ENCODE peak calls at places on chromosome 2, in nine cellular contexts. R is GM12878, J is IMR-90, W is breast epithelium, Y is thyroid gland, O is esophagus squamous epithelium, B is transverse colon, X is spleen, Z is uterus. G is an unnamed sample. For H3K36me3, the result is how much of the 10 kb centered on the place peaks cover.

GRCh38 chr2:24015562-24016375 is 5.9 kb downstream of the MFSD2B start:
- DNase-seq in Y (no peak), X (no peak), J (peak), B (no peak), Z (no peak), W (no peak), R (no peak), O (no peak), G (no peak)

GRCh38 chr2:170815311-170815710 is 1.4 kb upstream of the GAD1 start:
- DNase-seq in O (no peak), Z (no peak), X (no peak), R (no peak), J (no peak), W (no peak), B (no peak), Y (no peak), G (no peak)

GRCh38 chr2:54557211-54557600 is 101.1 kb downstream of the SPTBN1 start:
- DNase-seq in X (no peak), Y (no peak), J (no peak), Z (no peak), R (no peak), B (no peak), O (no peak), W (no peak), G (no peak)

GRCh38 chr2:44801289-44801675 is 140.2 kb upstream of the SIX3 start:
- DNase-seq in O (no peak), B (no peak), J (no peak), W (no peak), X (no peak), R (no peak), Z (no peak), Y (no peak), G (no peak)

GRCh38 chr2:10538224-10538894 is 90.2 kb upstream of the ODC1 start:
- DNase-seq in Y (no peak), R (no peak), X (peak), Z (no peak), W (no peak), O (no peak), J (peak), B (no peak), G (no peak)

GRCh38 chr2:196177124-196177523 is 5.7 kb upstream of the STK17B start:
- DNase-seq in X (no peak), R (no peak), W (no peak), B (no peak), Z (no peak), Y (no peak), J (no peak), O (no peak), G (no peak)

GRCh38 chr2:181626671-181627070 is 30.2 kb downstream of the CERKL start:
- DNase-seq in W (no peak), Y (no peak), R (no peak), O (no peak), X (no peak), B (no peak), Z (no peak), J (no peak), G (no peak)

GRCh38 chr2:107633580-107634147 is 193.0 kb upstream of the RGPD4 start:
- DNase-seq in Z (no peak), X (no peak), W (no peak), B (no peak), Y (no peak), O (no peak), J (peak), R (no peak), G (no peak)

GRCh38 chr2:55482186-55482945 is 37.2 kb upstream of the CFAP36 start:
- DNase-seq in W (no peak), Y (no peak), R (no peak), O (no peak), X (no peak), B (no peak), Z (no peak), J (peak), G (no peak)

GRCh38 chr2:205089958-205090357 is 544.7 kb downstream of the PARD3B start:
- DNase-seq in B (no peak), Z (no peak), R (no peak), X (no peak), O (no peak), J (no peak), Y (no peak), W (no peak), G (no peak)

GRCh38 chr2:42903821-42904575 is 111.6 kb upstream of the HAAO start:
- DNase-seq in O (no peak), J (no peak), Y (no peak), X (no peak), R (no peak), W (no peak), B (no peak), Z (no peak), G (no peak)

GRCh38 chr2:38741542-38741852 is 9.7 kb downstream of the SRSF7 start:
- DNase-seq in Y (no peak), O (no peak), B (no peak), W (no peak), R (no peak), Z (no peak), X (no peak), J (no peak), G (no peak)
- H3K36me3 ChIP-seq in Y (under half), O (under half), B (under half), W (under half), R (under half), Z (under half), X (under half), J (under half), G (under half)

GRCh38 chr2:18284331-18284730 is 276.1 kb downstream of the RDH14 start:
- DNase-seq in W (no peak), J (peak), B (no peak), O (no peak), Y (no peak), Z (no peak), X (no peak), R (no peak), G (no peak)

GRCh38 chr2:18286897-18287296 is 273.6 kb downstream of the RDH14 start:
- DNase-seq in Z (no peak), O (no peak), X (no peak), B (no peak), J (no peak), Y (no peak), R (no peak), W (no peak), G (no peak)

GRCh38 chr2:18282026-18282425 is 278.4 kb downstream of the RDH14 start:
- DNase-seq in X (no peak), B (no peak), J (no peak), Z (no peak), W (no peak), O (no peak), R (no peak), Y (no peak), G (no peak)
- TF ChIP-seq POLR2A in X (no peak), B (no peak), J (no peak), Z (no peak), W (no peak), O (no peak), R (no peak), Y (no peak), G (no peak)

DNA sequence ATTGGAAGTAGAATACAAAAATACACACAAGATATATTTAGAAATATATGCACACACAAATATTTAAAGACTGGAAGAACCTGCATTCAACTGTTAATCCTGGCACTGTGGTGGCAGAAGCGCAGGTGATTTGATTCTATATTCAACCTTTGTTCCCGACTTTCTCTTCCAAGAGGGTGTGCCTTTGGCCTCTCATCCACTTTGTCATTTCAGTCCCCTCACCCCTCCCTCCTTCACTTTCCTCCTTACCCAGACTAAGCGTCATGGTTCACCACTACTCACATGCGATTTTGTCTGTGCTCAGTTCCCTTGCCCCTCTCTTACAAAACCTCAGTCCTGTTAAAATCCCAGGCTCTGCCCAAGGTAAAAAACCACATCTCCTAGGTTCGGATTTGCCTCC is 27.1 kb downstream of the NDUFA10 start:
- DNase-seq in Y (no peak), J (no peak), Z (no peak), X (no peak), R (no peak), O (no peak), W (no peak), B (peak), G (no peak)
- H3K36me3 ChIP-seq in Y (under half), J (under half), Z (under half), X (under half), R (under half), O (under half), W (under half), B (under half), G (under half)

GRCh38 chr2:150465703-150466569 is 21.5 kb downstream of the RND3 start:
- DNase-seq in X (no peak), Z (no peak), B (no peak), W (no peak), J (peak), Y (no peak), R (no peak), O (no peak), G (no peak)

GRCh38 chr2:150467641-150467963 is 19.9 kb downstream of the RND3 start:
- DNase-seq in Y (no peak), J (no peak), R (no peak), O (no peak), Z (no peak), X (no peak), B (no peak), W (no peak), G (no peak)

GRCh38 chr2:150468350-150468960 is 19.0 kb downstream of the RND3 start:
- DNase-seq in W (no peak), Y (no peak), Z (no peak), O (no peak), J (peak), X (no peak), B (no peak), R (no peak), G (no peak)

GRCh38 chr2:150469706-150470105 is 17.8 kb downstream of the RND3 start:
- DNase-seq in X (no peak), B (no peak), W (no peak), Z (no peak), R (no peak), Y (no peak), O (no peak), J (peak), G (no peak)

DNA sequence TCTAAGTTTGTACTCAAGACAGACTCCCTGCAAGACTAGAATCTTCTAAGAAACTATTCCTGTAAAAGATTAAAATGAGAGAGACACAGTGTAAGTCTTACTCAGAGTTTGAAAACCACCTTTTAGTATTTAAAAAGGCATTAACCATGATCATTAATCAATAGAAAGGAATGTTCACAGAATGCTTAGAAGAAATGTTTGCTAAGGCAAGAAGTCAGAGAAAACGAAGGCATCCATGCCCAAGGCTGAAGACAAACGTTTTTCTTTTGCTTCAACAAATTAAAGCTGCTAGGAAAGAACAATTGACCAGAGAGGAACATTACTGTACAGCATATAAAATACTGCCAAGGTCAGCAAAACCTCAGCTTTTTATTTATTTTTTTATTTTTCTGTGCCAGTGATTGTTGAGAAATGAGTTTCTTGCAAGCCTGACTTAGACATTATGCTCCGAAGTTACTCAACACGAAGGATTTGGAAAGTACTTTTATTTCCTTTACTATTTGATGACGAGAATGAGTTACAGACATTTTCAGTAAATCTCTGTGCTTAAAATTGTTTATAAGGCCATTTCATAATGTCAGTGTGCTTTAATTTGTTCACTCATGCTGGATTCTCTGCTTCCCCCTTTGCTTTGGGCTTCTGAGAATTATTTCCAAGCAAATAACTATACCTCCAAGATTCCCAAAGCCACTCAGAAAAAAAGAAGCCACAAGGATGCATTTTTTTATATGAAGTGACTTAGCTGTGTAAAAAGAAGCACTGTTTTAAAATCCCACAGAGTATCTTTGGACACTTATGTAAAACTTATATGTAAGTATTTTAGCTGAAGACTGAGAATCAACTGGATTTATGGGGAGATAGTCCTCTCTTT is 20.5 kb downstream of the RND3 start:
- DNase-seq in J (peak), B (no peak), Y (no peak), R (no peak), W (no peak), Z (no peak), O (no peak), X (no peak), G (no peak)
- TF ChIP-seq POLR2A in J (peak), B (no peak), Y (no peak), R (no peak), W (no peak), Z (no peak), O (no peak), X (no peak), G (no peak)

GRCh38 chr2:31363956-31364750 is 50.4 kb downstream of the XDH start:
- DNase-seq in O (no peak), Y (no peak), B (no peak), J (no peak), W (no peak), R (no peak), Z (no peak), X (no peak), G (no peak)
- H3K36me3 ChIP-seq in O (under half), Y (under half), B (under half), J (under half), W (under half), R (under half), Z (under half), X (under half), G (under half)

GRCh38 chr2:207768168-207768890 is 1.4 kb downstream of the FZD5 start:
- DNase-seq in X (peak), J (no peak), B (peak), O (no peak), Y (peak), W (peak), Z (peak), R (no peak), G (peak)
- TF ChIP-seq POLR2A in X (no peak), J (no peak), B (peak), O (no peak), Y (no peak), W (no peak), Z (no peak), R (no peak), G (no peak)

GRCh38 chr2:29080886-29081743 is 6.8 kb upstream of the PCARE start:
- DNase-seq in R (no peak), J (no peak), B (no peak), W (no peak), O (no peak), X (no peak), Y (no peak), Z (no peak), G (no peak)
- H3K36me3 ChIP-seq in R (under half), J (under half), B (under half), W (under half), O (under half), X (under half), Y (under half), Z (under half), G (under half)

DNA sequence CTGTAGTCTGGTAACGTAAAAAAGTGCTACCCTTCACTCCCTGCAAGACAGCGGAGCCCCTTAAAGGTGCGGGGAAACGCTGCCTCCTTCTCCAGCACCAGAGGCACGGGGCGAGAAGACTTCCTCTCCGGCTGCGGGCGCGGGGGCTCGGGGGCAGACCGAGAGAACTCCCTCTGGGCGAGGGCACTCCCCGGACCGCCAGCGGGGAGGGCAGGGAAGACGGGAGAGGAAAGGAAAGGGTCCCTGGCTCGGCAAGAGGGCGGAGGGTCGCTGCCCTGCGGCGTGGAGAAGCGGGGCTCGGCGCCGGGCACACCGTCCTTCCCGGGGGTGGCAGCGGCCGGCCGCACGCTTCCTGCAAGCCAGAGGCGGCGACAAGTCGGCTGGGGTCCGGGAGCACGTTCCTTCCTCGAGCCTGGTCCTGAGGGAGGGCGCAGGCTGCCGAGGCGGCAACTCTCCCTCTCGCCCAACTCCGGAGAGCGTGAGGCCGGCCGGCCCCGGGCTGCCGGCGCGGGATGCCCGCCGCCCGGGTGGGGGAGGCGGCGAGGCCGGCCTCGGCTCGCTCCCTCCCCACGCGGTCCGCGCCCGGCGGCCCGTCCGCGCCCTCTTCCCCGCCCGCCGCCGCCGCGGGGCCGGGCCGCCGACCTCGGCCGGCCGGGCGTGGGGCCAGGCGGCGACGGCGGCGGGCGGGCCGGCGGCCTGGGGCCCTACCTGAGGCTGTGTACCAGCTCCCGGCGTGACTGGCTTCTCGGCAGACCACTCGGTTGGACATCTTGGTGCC is 1.1 kb downstream of the MEMO1 start:
- DNase-seq in Z (peak), X (peak), J (no peak), O (no peak), B (peak), Y (peak), W (no peak), R (no peak), G (peak)
- TF ChIP-seq POLR2A in Z (no peak), X (no peak), J (no peak), O (no peak), B (no peak), Y (no peak), W (no peak), R (no peak), G (no peak)

DNA sequence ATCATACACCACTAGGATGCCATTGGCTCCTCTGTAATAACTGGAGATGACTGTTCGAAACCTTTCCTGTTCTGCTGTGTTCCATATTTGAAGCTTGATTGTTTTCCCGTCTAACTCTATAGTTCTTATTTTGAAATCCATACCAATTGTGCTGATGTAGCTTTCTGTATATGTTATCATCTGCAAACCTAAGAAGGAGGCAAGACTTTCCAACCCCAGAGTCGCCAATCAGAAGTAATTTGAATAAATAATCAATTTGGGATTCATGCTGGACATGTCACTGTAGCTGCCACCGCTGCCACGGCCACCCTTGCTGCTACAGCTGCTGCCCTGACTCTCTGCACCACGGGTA is 20.7 kb downstream of the STAT1 start:
- DNase-seq in O (no peak), X (no peak), Y (no peak), Z (no peak), W (no peak), J (no peak), B (no peak), R (no peak), G (no peak)
- H3K36me3 ChIP-seq in O (half or more), X (under half), Y (half or more), Z (under half), W (under half), J (half or more), B (under half), R (under half), G (half or more)

DNA sequence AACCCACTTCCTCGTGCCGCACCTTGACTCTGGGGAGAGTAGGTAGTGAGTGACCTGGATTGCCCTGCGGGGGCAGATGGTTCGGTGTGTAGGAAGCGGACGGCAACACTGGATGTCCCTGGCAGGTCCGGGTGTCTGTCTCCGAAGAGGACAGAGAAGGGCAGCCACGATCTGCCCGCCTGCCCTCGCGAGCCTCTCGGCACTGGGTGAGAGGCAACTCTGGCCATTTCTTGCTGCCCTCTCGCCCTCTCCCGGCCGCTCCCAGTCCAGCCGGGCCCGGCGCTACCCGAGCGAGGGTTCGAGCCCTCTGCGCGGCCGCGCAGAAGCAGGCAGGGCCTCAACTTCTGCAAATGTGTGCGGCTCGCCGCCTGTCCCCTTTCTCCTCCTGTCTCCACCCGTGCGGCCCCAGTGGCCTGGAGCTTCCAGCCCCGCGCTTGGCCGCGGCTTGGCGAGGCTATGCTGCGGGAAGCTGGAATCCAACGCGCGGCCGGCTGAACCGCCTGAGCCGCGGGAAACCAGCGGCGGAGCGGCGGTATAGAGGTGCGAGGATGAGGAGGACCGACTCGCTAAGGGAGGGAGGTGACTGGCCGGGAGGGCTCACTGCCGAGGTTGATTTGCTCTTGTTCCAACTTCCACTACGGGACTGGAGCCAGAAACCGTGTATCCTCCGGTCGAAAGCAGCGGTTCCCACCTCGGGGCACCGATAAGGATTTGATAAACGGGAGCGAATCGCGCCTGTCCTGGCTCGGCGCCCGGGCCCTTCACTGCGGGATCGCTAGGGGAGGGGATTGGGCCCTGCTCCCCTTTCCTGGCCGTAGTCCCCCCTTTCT is 1.5 kb downstream of the EPAS1 start:
- DNase-seq in O (peak), X (peak), B (peak), W (peak), Z (peak), R (no peak), Y (peak), J (peak), G (peak)
- TF ChIP-seq POLR2A in O (no peak), X (no peak), B (peak), W (peak), Z (no peak), R (no peak), Y (no peak), J (peak), G (no peak)

G was measured in heart left ventricle.